ENCODE peak calls at places on chromosome 7, in five cellular contexts. U is CD4-positive, CD25-positive, alpha-beta regulatory T cell; V is D341Med; C is RCC 7860; B is ecto neural progenitor cell. A is an unnamed sample.

GRCh38 chr7:115293628-115294236 is 371.8 kb downstream of the MDFIC start:
- DNase-seq in U (no peak), V (no peak), C (no peak), B (no peak), A (no peak)

GRCh38 chr7:618539-619355 is 99.1 kb upstream of the PDGFA start:
- DNase-seq in U (peak), V (no peak), C (no peak), B (no peak), A (no peak)

GRCh38 chr7:24715661-24716479 is 41.4 kb downstream of the GSDME start:
- DNase-seq in U (no peak), V (peak), C (no peak), B (no peak), A (peak)

GRCh38 chr7:127845497-127846214 is 185.6 kb downstream of the LRRC4 start:
- DNase-seq in U (no peak), V (no peak), C (no peak), B (no peak), A (no peak)

GRCh38 chr7:143503261-143503660 is 25.6 kb downstream of the TAS2R41 start:
- DNase-seq in U (no peak), V (no peak), C (no peak), B (no peak), A (no peak)

GRCh38 chr7:128792471-128793183 is 859 bp downstream of the CCDC136 start:
- DNase-seq in U (no peak), V (no peak), C (no peak), B (no peak), A (no peak)

GRCh38 chr7:149742075-149742701 is 31.2 kb downstream of the ZNF467 start:
- DNase-seq in U (peak), V (peak), C (peak), B (peak), A (peak)

GRCh38 chr7:30184804-30185487 is 50.2 kb downstream of the MTURN start:
- DNase-seq in U (no peak), V (no peak), C (no peak), B (no peak), A (no peak)

A was measured in RKO.